ENCODE peak calls at places on chromosome 18, in four cellular contexts. R is HCT116, P is left ventricle myocardium inferior, J is cardiac muscle cell. G is an unnamed sample. For H3K36me3, the result is how much of the 10 kb centered on the place peaks cover.

GRCh38 chr18:55262021-55262560 is 302.8 kb upstream of the CCDC68 start:
- DNase-seq in J (no peak), R (no peak), P (no peak), G (no peak)

GRCh38 chr18:30163573-30163972 is 879.0 kb downstream of the DSC3 start:
- DNase-seq in P (no peak), R (no peak), J (no peak), G (no peak)

GRCh38 chr18:3180325-3180724 is 39.4 kb downstream of the MYOM1 start:
- DNase-seq in P (no peak), R (no peak), J (peak), G (no peak)

GRCh38 chr18:7038330-7038846 is 79.2 kb downstream of the LAMA1 start:
- DNase-seq in P (peak), R (no peak), J (peak), G (peak)

GRCh38 chr18:12770469-12771219 is 67.8 kb downstream of the PSMG2 start:
- DNase-seq in P (no peak), R (no peak), J (no peak), G (no peak)

GRCh38 chr18:2967357-2967756 is 45.6 kb downstream of the LPIN2 start:
- DNase-seq in J (no peak), R (no peak), P (no peak), G (no peak)

GRCh38 chr18:56067216-56067611 is 479.2 kb upstream of the TCF4 start:
- DNase-seq in J (no peak), P (no peak), R (no peak), G (no peak)

GRCh38 chr18:23635283-23636040 is 27.2 kb downstream of the ANKRD29 start:
- DNase-seq in P (no peak), J (peak), R (peak), G (no peak)

GRCh38 chr18:54223568-54224241 is 764 bp downstream of the MBD2 start:
- DNase-seq in P (peak), J (peak), R (peak), G (peak)

GRCh38 chr18:23844991-23845680 is 155.9 kb downstream of the LAMA3 start:
- DNase-seq in J (peak), R (no peak), P (no peak), G (peak)

GRCh38 chr18:42281851-42282250 is 326.8 kb downstream of the PIK3C3 start:
- DNase-seq in R (no peak), P (no peak), J (no peak), G (no peak)

GRCh38 chr18:23862071-23862470 is 152.5 kb upstream of the TTC39C start:
- DNase-seq in J (peak), R (no peak), P (no peak), G (no peak)

GRCh38 chr18:45974088-45974536 is 7.0 kb upstream of the EPG5 start:
- DNase-seq in J (peak), P (peak), R (peak), G (peak)

GRCh38 chr18:31684279-31685096 is at the start of gene B4GALT6:
- DNase-seq in J (peak), R (no peak), P (no peak), G (peak)

GRCh38 chr18:9835112-9835755 is 50.5 kb upstream of the TXNDC2 start:
- DNase-seq in P (no peak), R (no peak), J (no peak), G (no peak)

GRCh38 chr18:48066225-48066652 is 135.8 kb upstream of the SMAD2 start:
- DNase-seq in P (no peak), R (no peak), J (peak), G (no peak)

GRCh38 chr18:58978916-58979315 is 114.2 kb downstream of the ZNF532 start:
- DNase-seq in P (no peak), J (no peak), R (no peak), G (no peak)

GRCh38 chr18:58979615-58980014 is 114.9 kb downstream of the ZNF532 start:
- DNase-seq in J (no peak), P (no peak), R (no peak), G (no peak)

GRCh38 chr18:58975296-58975695 is 110.6 kb downstream of the ZNF532 start:
- DNase-seq in R (no peak), P (no peak), J (no peak), G (no peak)

GRCh38 chr18:58977223-58977622 is 112.5 kb downstream of the ZNF532 start:
- DNase-seq in R (no peak), P (no peak), J (peak), G (no peak)

DNA sequence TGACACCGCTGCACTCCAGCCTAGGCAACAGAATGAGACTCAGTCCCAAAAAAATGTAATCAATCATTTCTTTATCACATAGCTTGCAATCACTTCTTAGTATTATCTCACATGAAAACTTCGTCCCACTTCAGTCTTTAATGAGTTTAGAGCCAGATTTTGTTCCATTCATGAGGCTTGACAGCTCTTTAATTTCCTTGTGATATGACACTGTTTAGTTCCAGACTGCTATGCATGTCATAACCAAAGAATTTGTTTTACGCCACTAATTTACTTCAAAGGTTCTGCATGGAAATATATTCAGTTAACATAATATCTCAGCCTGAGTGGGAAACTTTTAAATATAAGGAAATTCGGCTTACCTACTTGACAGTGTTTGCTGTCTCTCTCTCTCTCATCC is 113.1 kb downstream of the ZNF532 start:
- DNase-seq in P (no peak), J (no peak), R (no peak), G (no peak)
- H3K36me3 ChIP-seq in P (under half), J (under half), R (under half), G (under half)

DNA sequence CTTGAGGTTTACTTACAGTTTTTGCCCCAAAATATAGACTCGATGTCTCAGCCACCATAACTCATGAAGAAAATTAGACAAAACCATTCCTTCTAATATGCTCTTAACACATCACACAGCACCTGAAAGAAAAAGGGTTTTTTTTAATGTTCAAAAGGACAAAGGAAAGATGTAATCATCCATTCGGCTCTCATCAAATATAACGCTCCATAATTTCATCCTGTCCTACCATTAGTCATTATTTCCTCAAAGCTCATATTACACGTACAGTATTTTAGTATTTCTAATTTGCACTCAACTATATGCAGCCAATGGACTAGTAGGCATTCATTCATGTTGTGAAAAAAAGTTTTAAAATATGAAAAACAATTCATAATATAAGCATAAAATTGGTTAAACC is 24.8 kb downstream of the ESCO1 start:
- DNase-seq in P (no peak), R (no peak), J (no peak), G (no peak)
- H3K36me3 ChIP-seq in P (half or more), R (under half), J (under half), G (under half)

GRCh38 chr18:35979112-35979511 is 6.6 kb downstream of the RMP24 start:
- DNase-seq in R (no peak), J (no peak), P (no peak), G (no peak)
- H3K36me3 ChIP-seq in R (under half), J (under half), P (half or more), G (under half)

GRCh38 chr18:63412949-63413348 is 9.3 kb downstream of the VPS4B start:
- DNase-seq in R (no peak), P (no peak), J (no peak), G (no peak)

GRCh38 chr18:63409301-63409700 is 13.0 kb downstream of the VPS4B start:
- DNase-seq in J (no peak), P (no peak), R (no peak), G (no peak)

GRCh38 chr18:63405986-63406385 is 16.3 kb downstream of the VPS4B start:
- DNase-seq in J (no peak), R (no peak), P (peak), G (no peak)

GRCh38 chr18:63407734-63408133 is 14.5 kb downstream of the VPS4B start:
- DNase-seq in J (no peak), P (no peak), R (no peak), G (no peak)

DNA sequence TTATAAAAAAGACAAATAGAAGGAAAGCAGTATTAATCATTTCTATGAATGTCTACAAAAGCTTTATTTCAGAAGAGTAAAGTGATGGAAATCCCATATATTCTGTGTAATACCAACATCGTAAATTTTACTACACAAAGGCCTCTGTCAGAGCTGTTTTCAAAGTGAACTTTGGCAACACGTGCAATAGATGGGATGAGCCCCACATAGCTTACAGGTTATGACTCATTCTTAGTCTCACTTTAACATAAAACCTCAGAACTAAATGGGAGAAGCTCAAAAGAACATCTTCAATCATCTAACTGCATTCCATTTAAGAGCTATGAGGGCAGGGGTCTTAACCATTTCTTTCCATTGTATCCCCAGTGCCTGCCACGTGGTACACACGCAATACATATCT is 11.5 kb downstream of the VPS4B start:
- DNase-seq in P (no peak), R (no peak), J (peak), G (peak)
- H3K36me3 ChIP-seq in P (half or more), R (under half), J (under half), G (under half)

GRCh38 chr18:40926679-40927078 is 1028.4 kb upstream of the PIK3C3 start:
- DNase-seq in J (no peak), P (no peak), R (no peak), G (no peak)
- H3K36me3 ChIP-seq in J (under half), P (under half), R (under half), G (under half)

GRCh38 chr18:80046961-80047541 is 12.8 kb downstream of the RBFA start:
- DNase-seq in P (no peak), R (no peak), J (no peak), G (no peak)

GRCh38 chr18:80042785-80043184 is 8.6 kb downstream of the RBFA start:
- DNase-seq in P (no peak), R (no peak), J (no peak), G (no peak)

GRCh38 chr18:80044072-80044471 is 9.8 kb downstream of the RBFA start:
- DNase-seq in P (no peak), R (no peak), J (no peak), G (no peak)

GRCh38 chr18:80046011-80046410 is 11.8 kb downstream of the RBFA start:
- DNase-seq in R (no peak), J (no peak), P (no peak), G (no peak)

GRCh38 chr18:80046431-80046830 is 12.2 kb downstream of the RBFA start:
- DNase-seq in R (no peak), P (no peak), J (no peak), G (no peak)
- H3K36me3 ChIP-seq in R (under half), P (half or more), J (under half), G (under half)